ENCODE peak calls at places on chromosomes 3 and 15, in five cellular contexts. E is RWPE2, L is uterus, R is SJSA1, H is substantia nigra. F is an unnamed sample.

GRCh38 chr3:174132421-174133042 is 726.6 kb upstream of the NAALADL2 start:
- DNase-seq in E (no peak), L (no peak), R (no peak), H (no peak), F (no peak)

GRCh38 chr15:25250906-25251622 is 187.8 kb downstream of the UBE3A start:
- DNase-seq in E (peak), L (no peak), R (no peak), H (no peak), F (no peak)

GRCh38 chr3:118991775-118992174 is 42.9 kb downstream of the IGSF11 start:
- DNase-seq in E (no peak), L (no peak), R (no peak), H (peak), F (no peak)

GRCh38 chr3:16513141-16514020 is at the start of gene RFTN1:
- DNase-seq in E (no peak), L (peak), R (peak), H (no peak), F (peak)

GRCh38 chr3:133237380-133237779 is 162.5 kb upstream of the BFSP2 start:
- DNase-seq in E (no peak), L (no peak), R (no peak), H (no peak), F (no peak)

GRCh38 chr3:150495563-150496168 is 50.6 kb downstream of the SERP1 start:
- DNase-seq in E (no peak), L (no peak), R (peak), H (peak), F (no peak)

GRCh38 chr3:79063629-79064028 is 704.2 kb downstream of the ROBO1 start:
- DNase-seq in E (no peak), L (no peak), R (no peak), H (no peak), F (no peak)

GRCh38 chr15:85494035-85494793 is 113.8 kb downstream of the AKAP13 start:
- DNase-seq in E (no peak), L (no peak), R (peak), H (no peak), F (no peak)

GRCh38 chr15:101600024-101600423 is 52.2 kb downstream of the TM2D3 start:
- DNase-seq in E (no peak), L (no peak), R (no peak), H (no peak), F (no peak)

GRCh38 chr15:67101981-67102929 is 36.9 kb downstream of the SMAD3 start:
- DNase-seq in E (no peak), L (no peak), R (peak), H (no peak), F (no peak)

GRCh38 chr3:186823391-186823790 is 17.1 kb upstream of the RFC4 start:
- DNase-seq in E (no peak), L (no peak), R (no peak), H (no peak), F (no peak)

GRCh38 chr15:65937476-65937875 is 68.2 kb downstream of the RAB11A start:
- DNase-seq in E (no peak), L (no peak), R (no peak), H (peak), F (no peak)

GRCh38 chr3:141690366-141691072 is 47.6 kb upstream of the RNF7 start:
- DNase-seq in E (no peak), L (no peak), R (no peak), H (no peak), F (no peak)

GRCh38 chr3:144033235-144033579 is 61.6 kb downstream of the DIPK2A start:
- DNase-seq in E (no peak), L (no peak), R (no peak), H (no peak), F (no peak)

GRCh38 chr3:99681512-99681911 is 43.1 kb downstream of the COL8A1 start:
- DNase-seq in E (no peak), L (no peak), R (no peak), H (no peak), F (no peak)

GRCh38 chr3:183295211-183295610 is 42.2 kb downstream of the B3GNT5 start:
- DNase-seq in E (peak), L (no peak), R (no peak), H (no peak), F (no peak)

GRCh38 chr15:25740438-25741252 is 122.5 kb downstream of the ATP10A start:
- DNase-seq in E (no peak), L (no peak), R (no peak), H (no peak), F (no peak)

GRCh38 chr3:36700537-36701248 is 63.7 kb downstream of the DCLK3 start:
- DNase-seq in E (no peak), L (peak), R (peak), H (peak), F (no peak)

GRCh38 chr15:62119224-62119925 is 45.7 kb downstream of the C2CD4B start:
- DNase-seq in E (no peak), L (no peak), R (peak), H (no peak), F (no peak)

GRCh38 chr15:100869151-100869999 is 10.3 kb upstream of the ALDH1A3 start:
- DNase-seq in E (no peak), L (no peak), R (no peak), H (no peak), F (no peak)

GRCh38 chr3:102037209-102037608 is 187.9 kb downstream of the NFKBIZ start:
- DNase-seq in E (no peak), L (no peak), R (peak), H (no peak), F (no peak)

GRCh38 chr3:124119056-124119721 is 127.3 kb upstream of the ROPN1 start:
- DNase-seq in E (no peak), L (peak), R (no peak), H (no peak), F (no peak)

GRCh38 chr3:49924683-49925082 is 4.9 kb downstream of the MON1A start:
- DNase-seq in E (no peak), L (no peak), R (peak), H (no peak), F (no peak)

GRCh38 chr15:71136159-71137137 is 21.2 kb downstream of the THSD4 start:
- DNase-seq in E (peak), L (peak), R (peak), H (no peak), F (no peak)

GRCh38 chr3:184748219-184749135 is 36.6 kb upstream of the MAGEF1 start:
- DNase-seq in E (no peak), L (no peak), R (no peak), H (no peak), F (no peak)

GRCh38 chr3:154842546-154842945 is 237.6 kb upstream of the MME start:
- DNase-seq in E (no peak), L (no peak), R (no peak), H (no peak), F (no peak)

GRCh38 chr3:136919799-136920580 is 37.8 kb upstream of the IL20RB start:
- DNase-seq in E (no peak), L (no peak), R (no peak), H (no peak), F (no peak)

GRCh38 chr3:151434151-151434890 is 26.5 kb downstream of the IGSF10 start:
- DNase-seq in E (no peak), L (no peak), R (no peak), H (no peak), F (no peak)

GRCh38 chr3:16514021-16514700 is 662 bp upstream of the RFTN1 start:
- DNase-seq in E (no peak), L (no peak), R (no peak), H (no peak), F (no peak)

GRCh38 chr15:66133247-66133646 is 120.3 kb downstream of the MEGF11 start:
- DNase-seq in E (no peak), L (no peak), R (no peak), H (peak), F (no peak)

GRCh38 chr3:71461749-71462483 is 121.6 kb downstream of the FOXP1 start:
- DNase-seq in E (no peak), L (no peak), R (peak), H (no peak), F (no peak)

GRCh38 chr3:72273615-72274014 is 488.7 kb upstream of the PROK2 start:
- DNase-seq in E (no peak), L (no peak), R (peak), H (no peak), F (no peak)

GRCh38 chr3:44974406-44974805 is 1.6 kb downstream of the ZDHHC3 start:
- DNase-seq in E (no peak), L (no peak), R (no peak), H (no peak), F (no peak)

DNA sequence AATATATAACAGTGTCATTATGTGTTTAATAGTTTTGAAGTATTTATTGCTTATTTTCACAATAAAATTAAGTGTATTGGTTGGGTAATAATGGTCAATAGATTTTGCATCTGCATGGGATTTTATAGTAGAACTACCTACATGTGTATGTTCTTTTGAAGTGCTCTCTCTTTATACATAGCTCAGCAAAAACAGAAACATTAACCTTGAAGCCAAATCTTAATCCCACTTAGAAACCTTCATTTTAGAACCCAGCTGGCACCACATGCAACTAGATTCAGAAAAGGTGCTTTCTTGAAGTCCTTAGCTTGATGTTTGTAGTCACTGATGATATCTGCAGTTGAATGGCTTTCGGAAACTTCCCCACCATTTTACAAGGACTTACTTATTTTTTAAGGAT is 146.9 kb upstream of the IL12A start:
- DNase-seq in E (no peak), L (no peak), R (no peak), H (no peak), F (no peak)
- H3K27ac ChIP-seq in E (peak), L (no peak), R (no peak), H (peak), F (no peak)

GRCh38 chr15:93087825-93088199 is 1.2 kb downstream of the RGMA start:
- DNase-seq in E (no peak), L (peak), R (peak), H (peak), F (peak)
- H3K27ac ChIP-seq in E (no peak), L (peak), R (no peak), H (peak), F (no peak)

GRCh38 chr15:98874359-98874758 is 133.2 kb downstream of the PGPEP1L start:
- DNase-seq in E (no peak), L (no peak), R (peak), H (no peak), F (no peak)
- H3K27ac ChIP-seq in E (peak), L (no peak), R (peak), H (no peak), F (no peak)

GRCh38 chr15:45187578-45187893 is 230 bp downstream of the SHF start:
- DNase-seq in E (no peak), L (no peak), R (no peak), H (no peak), F (no peak)
- H3K27ac ChIP-seq in E (no peak), L (peak), R (no peak), H (peak), F (peak)

DNA sequence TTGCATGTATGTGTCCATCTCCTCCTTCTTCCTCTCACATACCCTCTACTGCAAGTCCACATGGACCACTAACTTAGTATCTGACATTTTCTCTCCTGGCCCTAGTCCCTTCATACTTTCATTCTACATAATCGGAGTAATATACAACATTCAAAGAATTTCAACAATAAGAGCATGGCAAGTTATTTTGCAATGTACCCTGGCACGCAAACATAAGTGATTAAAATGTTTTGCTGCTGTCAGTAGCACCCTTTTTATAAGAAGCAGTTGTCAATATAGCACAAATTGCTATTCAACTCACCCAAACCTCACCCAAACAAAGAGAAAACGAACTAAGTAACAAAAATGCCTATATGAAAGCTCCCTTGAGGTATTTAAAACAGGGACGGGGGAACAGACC is 1.8 kb downstream of the TOP2B start:
- DNase-seq in E (no peak), L (no peak), R (peak), H (no peak), F (no peak)
- H3K27ac ChIP-seq in E (no peak), L (peak), R (no peak), H (peak), F (peak)